ENCODE peak calls at places on chromosomes 13 and 19, in six cellular contexts. J, T, N, F, W and L are unnamed samples. For H3K36me3, the result is how much of the 10 kb centered on the place peaks cover.

GRCh38 chr13:32147976-32148375 is 116.4 kb downstream of the FRY start:
- DNase-seq in J (no peak), T (no peak), N (no peak), F (no peak), W (no peak), L (no peak)

GRCh38 chr19:53942001-53942786 is 20.5 kb upstream of the CACNG8 start:
- DNase-seq in J (no peak), T (no peak), N (no peak), F (peak), W (no peak), L (no peak)

GRCh38 chr13:74466015-74466414 is 331.8 kb upstream of the KLF12 start:
- DNase-seq in J (no peak), T (no peak), N (no peak), F (no peak), W (no peak), L (peak)

GRCh38 chr13:43377149-43377548 is 353.8 kb downstream of the DNAJC15 start:
- DNase-seq in J (peak), T (no peak), N (no peak), F (no peak), W (no peak), L (no peak)

GRCh38 chr19:29311391-29311790 is 98.4 kb upstream of the UQCRFS1 start:
- DNase-seq in J (no peak), T (no peak), N (no peak), F (no peak), W (no peak), L (no peak)

GRCh38 chr13:71759506-71760225 is 107.3 kb downstream of the DACH1 start:
- DNase-seq in J (no peak), T (no peak), N (no peak), F (no peak), W (no peak), L (no peak)

GRCh38 chr13:30572859-30573275 is 44.9 kb upstream of the USPL1 start:
- DNase-seq in J (no peak), T (no peak), N (no peak), F (peak), W (no peak), L (peak)

GRCh38 chr19:38664503-38665211 is 17.2 kb downstream of the ACTN4 start:
- DNase-seq in J (no peak), T (no peak), N (no peak), F (no peak), W (no peak), L (no peak)

GRCh38 chr13:36840718-36841250 is 21.8 kb downstream of the RFXAP start:
- DNase-seq in J (no peak), T (no peak), N (no peak), F (no peak), W (no peak), L (no peak)

GRCh38 chr19:37932985-37933953 is 26.3 kb downstream of the SIPA1L3 start:
- DNase-seq in J (no peak), T (no peak), N (no peak), F (peak), W (no peak), L (peak)

GRCh38 chr19:11152318-11153062 is 3.1 kb downstream of the SPC24 start:
- DNase-seq in J (peak), T (peak), N (peak), F (peak), W (no peak), L (peak)

GRCh38 chr13:36531746-36532486 is 99.6 kb downstream of the CCNA1 start:
- DNase-seq in J (no peak), T (no peak), N (no peak), F (peak), W (no peak), L (peak)

GRCh38 chr13:60273971-60274370 is 110.2 kb upstream of the DIAPH3 start:
- DNase-seq in J (no peak), T (no peak), N (no peak), F (no peak), W (no peak), L (peak)

GRCh38 chr13:72314210-72314609 is 413.2 kb downstream of the MZT1 start:
- DNase-seq in J (no peak), T (no peak), N (no peak), F (no peak), W (no peak), L (no peak)

GRCh38 chr19:571127-571974 is 1.0 kb upstream of the BSG start:
- DNase-seq in J (no peak), T (no peak), N (no peak), F (peak), W (no peak), L (peak)

GRCh38 chr19:32599736-32600157 is 18.8 kb downstream of the PDCD5 start:
- DNase-seq in J (no peak), T (no peak), N (no peak), F (peak), W (no peak), L (peak)

GRCh38 chr19:867301-867793 is 7.9 kb downstream of the CFD start:
- DNase-seq in J (no peak), T (no peak), N (no peak), F (no peak), W (no peak), L (no peak)

GRCh38 chr19:45676851-45677263 is 8.8 kb downstream of the GIPR start:
- DNase-seq in J (no peak), T (no peak), N (no peak), F (no peak), W (no peak), L (no peak)

GRCh38 chr13:46124531-46124966 is 19.7 kb upstream of the CPB2 start:
- DNase-seq in J (no peak), T (no peak), N (no peak), F (no peak), W (no peak), L (no peak)

GRCh38 chr13:102402292-102402691 is 444 bp upstream of the FGF14 start:
- DNase-seq in J (peak), T (no peak), N (no peak), F (no peak), W (no peak), L (peak)

GRCh38 chr19:5892772-5893275 is 10.8 kb downstream of the NDUFA11 start:
- DNase-seq in J (no peak), T (no peak), N (no peak), F (no peak), W (no peak), L (no peak)
- TF ChIP-seq CTCF in J (no peak), T (no peak), N (no peak), F (peak), W (no peak), L (no peak)

GRCh38 chr13:110637275-110637674 is 21.9 kb downstream of the NAXD start:
- DNase-seq in J (no peak), T (no peak), N (no peak), F (no peak), W (no peak), L (no peak)

GRCh38 chr13:110636701-110637201 is 21.4 kb downstream of the NAXD start:
- DNase-seq in J (no peak), T (no peak), N (no peak), F (no peak), W (peak), L (no peak)

GRCh38 chr13:110634558-110634957 is 19.2 kb downstream of the NAXD start:
- DNase-seq in J (no peak), T (no peak), N (no peak), F (peak), W (peak), L (no peak)

GRCh38 chr13:110635405-110636002 is 20.2 kb downstream of the NAXD start:
- DNase-seq in J (no peak), T (no peak), N (no peak), F (no peak), W (peak), L (no peak)

DNA sequence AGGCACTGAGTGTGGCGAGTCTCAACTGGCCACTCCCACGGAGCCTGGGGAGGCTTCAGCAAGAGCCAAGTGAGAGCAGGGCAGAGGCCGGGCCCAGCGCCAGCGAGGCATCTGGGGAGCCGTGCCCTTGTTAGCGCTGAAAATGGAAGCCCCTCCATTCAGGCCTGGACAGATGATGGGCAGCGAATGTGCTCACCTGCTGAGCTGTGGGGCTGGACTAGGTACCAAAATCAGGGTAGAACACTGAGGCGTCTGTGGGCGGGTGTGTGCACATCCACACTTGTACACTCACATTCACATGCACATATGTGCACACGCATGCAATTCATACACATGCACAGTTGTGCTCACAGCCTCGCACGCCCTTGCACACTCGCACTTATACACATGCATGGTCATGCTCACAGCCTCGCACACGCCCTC is 20.7 kb downstream of the NAXD start:
- DNase-seq in J (no peak), T (no peak), N (no peak), F (no peak), W (peak), L (no peak)
- H3K36me3 ChIP-seq in J (under half), T (under half), N (under half), F (under half), W (half or more), L (under half)

DNA sequence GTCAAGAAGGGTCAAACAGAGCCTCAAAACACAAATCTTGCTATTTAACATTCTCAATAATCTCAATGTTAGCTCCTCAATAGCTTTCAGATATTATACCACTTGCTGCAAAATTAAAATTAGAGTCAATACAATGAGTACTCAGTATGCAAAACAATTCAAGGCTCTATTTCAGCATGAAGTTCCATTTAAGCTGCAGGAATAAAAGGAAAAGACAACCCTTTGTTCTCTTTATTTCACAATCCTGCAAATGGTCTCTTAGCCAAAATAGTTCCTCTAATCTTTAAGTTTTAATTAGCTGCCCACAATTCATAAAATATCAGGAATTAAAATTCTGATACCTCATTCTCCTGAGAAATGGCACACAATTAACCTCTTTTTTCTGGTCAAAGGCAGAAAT is 40.5 kb upstream of the DCT start:
- DNase-seq in J (no peak), T (no peak), N (no peak), F (no peak), W (no peak), L (no peak)
- H3K4me3 ChIP-seq in J (no peak), T (no peak), N (no peak), F (no peak), W (no peak), L (no peak)

DNA sequence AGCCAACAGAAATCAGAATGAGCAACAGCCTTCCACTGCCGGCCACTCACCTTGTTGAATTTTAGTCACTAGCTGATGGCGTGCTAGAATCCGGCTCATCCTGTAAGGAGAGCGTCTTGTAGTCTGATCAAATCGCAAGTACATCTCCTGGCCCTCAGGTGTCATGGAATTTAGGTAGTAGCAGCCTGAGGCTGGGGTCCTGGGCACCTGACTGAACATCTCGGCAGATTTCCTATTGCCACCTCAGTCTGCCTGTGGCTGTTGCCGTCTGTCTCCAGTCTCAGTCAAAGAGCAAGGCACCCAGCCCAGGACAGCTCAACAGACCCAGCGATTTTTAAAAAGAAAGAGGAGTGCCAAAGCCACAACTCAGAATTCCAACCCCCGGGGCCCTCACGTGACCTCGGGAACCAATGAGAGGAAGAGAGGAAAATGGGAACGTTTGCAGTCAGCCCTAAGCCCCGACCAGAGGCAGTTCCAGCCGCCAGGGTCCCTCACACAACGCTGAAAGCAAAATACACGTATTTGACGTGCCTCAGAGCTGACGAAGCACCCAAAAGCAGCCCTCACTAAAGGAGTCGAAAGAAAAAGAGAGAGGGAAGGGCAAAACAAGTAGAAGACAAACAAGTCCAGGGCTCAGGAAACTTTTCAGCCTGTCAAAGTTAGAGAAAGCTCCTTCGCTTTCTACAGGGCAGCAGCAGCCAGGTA is at the start of gene STARD13:
- DNase-seq in J (peak), T (peak), N (peak), F (peak), W (peak), L (peak)
- TF ChIP-seq CTCF in J (peak), T (peak), N (peak), F (peak), W (peak), L (peak)

DNA sequence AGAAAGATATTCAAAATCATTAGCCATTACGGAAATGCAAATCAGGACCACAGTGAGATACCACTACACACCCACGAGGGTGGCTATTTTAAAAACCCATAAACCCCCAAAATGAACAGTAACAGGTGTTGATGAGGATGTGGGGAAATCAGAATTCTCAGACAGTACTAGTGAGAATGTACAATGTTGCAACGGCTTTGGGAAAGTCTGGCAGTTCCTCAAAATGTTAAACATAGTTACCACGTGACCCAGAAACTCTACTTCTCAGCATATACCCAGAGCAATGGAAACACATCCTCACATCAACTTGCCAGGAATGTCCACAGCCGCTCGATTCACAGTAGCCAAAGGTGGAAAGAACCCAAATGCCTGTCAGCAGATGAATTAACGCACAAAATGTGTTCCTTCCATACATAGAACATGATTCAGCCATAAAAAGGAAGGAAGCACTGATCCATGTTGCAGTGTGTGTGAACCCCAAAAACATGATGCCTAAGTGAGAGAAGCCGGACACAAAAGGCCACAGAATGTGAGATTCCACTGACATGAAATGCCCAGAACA is 7.0 kb downstream of the PLVAP start:
- DNase-seq in J (no peak), T (peak), N (no peak), F (no peak), W (no peak), L (no peak)
- H3K36me3 ChIP-seq in J (under half), T (under half), N (under half), F (under half), W (under half), L (under half)

GRCh38 chr13:113616991-113617749 is 32.6 kb downstream of the TFDP1 start:
- DNase-seq in J (no peak), T (no peak), N (no peak), F (no peak), W (no peak), L (peak)

GRCh38 chr13:113611996-113612395 is 27.4 kb downstream of the TFDP1 start:
- DNase-seq in J (no peak), T (no peak), N (no peak), F (no peak), W (no peak), L (no peak)

GRCh38 chr13:113616281-113616906 is 31.8 kb downstream of the TFDP1 start:
- DNase-seq in J (no peak), T (no peak), N (no peak), F (no peak), W (no peak), L (peak)

GRCh38 chr13:113612626-113613025 is 28.1 kb downstream of the TFDP1 start:
- DNase-seq in J (no peak), T (no peak), N (no peak), F (no peak), W (no peak), L (no peak)

DNA sequence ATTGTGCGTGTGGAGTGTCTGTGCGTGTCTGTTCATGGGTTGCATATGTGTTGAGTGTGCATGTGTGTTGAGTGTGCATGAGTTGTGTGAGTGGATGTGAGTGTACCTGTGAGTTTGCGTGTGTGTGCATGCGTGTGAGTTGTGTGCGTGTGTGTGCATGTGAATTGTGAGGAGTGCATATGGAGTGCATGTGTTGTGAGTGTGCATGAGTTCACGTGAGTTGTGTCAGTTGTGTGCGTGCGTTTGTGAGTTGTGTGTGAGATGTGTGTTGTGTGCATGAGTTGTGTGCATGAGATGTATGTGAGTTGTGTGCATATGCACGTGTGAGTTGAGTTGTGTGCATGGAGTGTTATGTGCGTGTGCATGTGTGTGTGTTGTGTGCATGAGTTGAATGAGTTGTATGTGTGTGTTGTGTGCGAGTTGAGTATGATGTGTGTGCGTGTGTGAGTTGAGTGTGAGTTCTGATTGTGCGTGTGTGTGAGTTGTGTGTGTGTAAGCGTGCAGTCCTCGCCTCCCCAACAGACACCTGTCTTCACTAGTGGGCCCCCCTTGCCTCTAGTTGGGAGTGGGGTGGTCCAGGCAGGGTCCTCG is 29.3 kb downstream of the TFDP1 start:
- DNase-seq in J (no peak), T (no peak), N (no peak), F (no peak), W (no peak), L (no peak)
- H3K4me3 ChIP-seq in J (no peak), T (no peak), N (no peak), F (no peak), W (no peak), L (no peak)